ENCODE peak calls at places on chromosomes 11 and 22, in ten cellular contexts. One of them, this sample, is unnamed.

GRCh38 chr11:95429376-95429907 is 198.4 kb upstream of the SESN3 start:
- DNase-seq in A549: no peak
- DNase-seq in body of pancreas: no peak
- DNase-seq in K562: no peak
- DNase-seq in brain microvascular endothelial cell: no peak
- DNase-seq in fibroblast of mammary gland: no peak
- DNase-seq in NB4: no peak
- DNase-seq in pancreas: no peak
- DNase-seq in WERI-Rb-1: no peak
- DNase-seq in SK-N-SH: no peak
- DNase-seq in this sample: no peak

GRCh38 chr22:49768511-49768910 is 59.2 kb downstream of the BRD1 start:
- DNase-seq in A549: no peak
- DNase-seq in body of pancreas: no peak
- DNase-seq in K562: no peak
- DNase-seq in brain microvascular endothelial cell: no peak
- DNase-seq in fibroblast of mammary gland: no peak
- DNase-seq in NB4: no peak
- DNase-seq in pancreas: peak; percentile 41
- DNase-seq in WERI-Rb-1: no peak
- DNase-seq in SK-N-SH: no peak
- DNase-seq in this sample: no peak

GRCh38 chr11:91857194-91857593 is 367.4 kb upstream of the FAT3 start:
- DNase-seq in A549: no peak
- DNase-seq in body of pancreas: no peak
- DNase-seq in K562: no peak
- DNase-seq in brain microvascular endothelial cell: no peak
- DNase-seq in fibroblast of mammary gland: peak; percentile 34
- DNase-seq in NB4: no peak
- DNase-seq in pancreas: no peak
- DNase-seq in WERI-Rb-1: no peak
- DNase-seq in SK-N-SH: no peak
- DNase-seq in this sample: no peak

GRCh38 chr11:1356478-1356960 is 33.2 kb upstream of the BRSK2 start:
- DNase-seq in A549: no peak
- DNase-seq in body of pancreas: no peak
- DNase-seq in K562: no peak
- DNase-seq in brain microvascular endothelial cell: no peak
- DNase-seq in fibroblast of mammary gland: no peak
- DNase-seq in NB4: no peak
- DNase-seq in pancreas: no peak
- DNase-seq in WERI-Rb-1: no peak
- DNase-seq in SK-N-SH: no peak
- DNase-seq in this sample: no peak

GRCh38 chr11:79794484-79795393 is 353.9 kb upstream of the TENM4 start:
- DNase-seq in A549: no peak
- DNase-seq in body of pancreas: no peak
- DNase-seq in K562: no peak
- DNase-seq in brain microvascular endothelial cell: no peak
- DNase-seq in fibroblast of mammary gland: no peak
- DNase-seq in NB4: no peak
- DNase-seq in pancreas: no peak
- DNase-seq in WERI-Rb-1: no peak
- DNase-seq in SK-N-SH: no peak
- DNase-seq in this sample: no peak

GRCh38 chr11:34358666-34359547 is 1.1 kb upstream of the ABTB2 start:
- DNase-seq in A549: peak; percentile 77
- DNase-seq in body of pancreas: peak; percentile 82
- DNase-seq in K562: peak; percentile 64
- DNase-seq in brain microvascular endothelial cell: peak; percentile 74
- DNase-seq in fibroblast of mammary gland: peak; percentile 79
- DNase-seq in NB4: peak; percentile 90
- DNase-seq in pancreas: peak; percentile 80
- DNase-seq in WERI-Rb-1: peak; percentile 75
- DNase-seq in SK-N-SH: peak; percentile 73
- DNase-seq in this sample: peak; percentile 80

GRCh38 chr22:43303751-43304150 is 39.4 kb downstream of the SCUBE1 start:
- DNase-seq in A549: no peak
- DNase-seq in body of pancreas: no peak
- DNase-seq in K562: no peak
- DNase-seq in brain microvascular endothelial cell: no peak
- DNase-seq in fibroblast of mammary gland: no peak
- DNase-seq in NB4: no peak
- DNase-seq in pancreas: no peak
- DNase-seq in WERI-Rb-1: no peak
- DNase-seq in SK-N-SH: no peak
- DNase-seq in this sample: no peak

GRCh38 chr11:80702264-80702663 is 1261.4 kb upstream of the TENM4 start:
- DNase-seq in A549: no peak
- DNase-seq in body of pancreas: no peak
- DNase-seq in K562: no peak
- DNase-seq in brain microvascular endothelial cell: peak; percentile 4
- DNase-seq in fibroblast of mammary gland: peak; percentile 4
- DNase-seq in NB4: no peak
- DNase-seq in pancreas: no peak
- DNase-seq in WERI-Rb-1: no peak
- DNase-seq in SK-N-SH: no peak
- DNase-seq in this sample: no peak

GRCh38 chr11:8338138-8338537 is 74.5 kb upstream of the LMO1 start:
- DNase-seq in A549: peak; percentile 40
- DNase-seq in body of pancreas: peak; percentile 50
- DNase-seq in K562: peak; percentile 74
- DNase-seq in brain microvascular endothelial cell: peak; percentile 52
- DNase-seq in fibroblast of mammary gland: peak; percentile 40
- DNase-seq in NB4: peak; percentile 36
- DNase-seq in pancreas: peak; percentile 87
- DNase-seq in WERI-Rb-1: peak; percentile 73
- DNase-seq in SK-N-SH: peak; percentile 94
- DNase-seq in this sample: peak; percentile 47

GRCh38 chr22:25069758-25070461 is 117.4 kb downstream of the KIAA1671 start:
- DNase-seq in A549: no peak
- DNase-seq in body of pancreas: no peak
- DNase-seq in K562: no peak
- DNase-seq in brain microvascular endothelial cell: no peak
- DNase-seq in fibroblast of mammary gland: no peak
- DNase-seq in NB4: no peak
- DNase-seq in pancreas: no peak
- DNase-seq in WERI-Rb-1: peak; percentile 16
- DNase-seq in SK-N-SH: no peak
- DNase-seq in this sample: no peak

GRCh38 chr11:69587454-69588081 is 53.4 kb upstream of the CCND1 start:
- DNase-seq in A549: peak; percentile 42
- DNase-seq in body of pancreas: no peak
- DNase-seq in K562: no peak
- DNase-seq in brain microvascular endothelial cell: peak; percentile 69
- DNase-seq in fibroblast of mammary gland: peak; percentile 88
- DNase-seq in NB4: no peak
- DNase-seq in pancreas: no peak
- DNase-seq in WERI-Rb-1: no peak
- DNase-seq in SK-N-SH: no peak
- DNase-seq in this sample: no peak

GRCh38 chr22:46693634-46694422 is 44.2 kb downstream of the CERK start:
- DNase-seq in A549: no peak
- DNase-seq in body of pancreas: no peak
- DNase-seq in K562: no peak
- DNase-seq in brain microvascular endothelial cell: no peak
- DNase-seq in fibroblast of mammary gland: no peak
- DNase-seq in NB4: no peak
- DNase-seq in pancreas: no peak
- DNase-seq in WERI-Rb-1: no peak
- DNase-seq in SK-N-SH: no peak
- DNase-seq in this sample: no peak

DNA sequence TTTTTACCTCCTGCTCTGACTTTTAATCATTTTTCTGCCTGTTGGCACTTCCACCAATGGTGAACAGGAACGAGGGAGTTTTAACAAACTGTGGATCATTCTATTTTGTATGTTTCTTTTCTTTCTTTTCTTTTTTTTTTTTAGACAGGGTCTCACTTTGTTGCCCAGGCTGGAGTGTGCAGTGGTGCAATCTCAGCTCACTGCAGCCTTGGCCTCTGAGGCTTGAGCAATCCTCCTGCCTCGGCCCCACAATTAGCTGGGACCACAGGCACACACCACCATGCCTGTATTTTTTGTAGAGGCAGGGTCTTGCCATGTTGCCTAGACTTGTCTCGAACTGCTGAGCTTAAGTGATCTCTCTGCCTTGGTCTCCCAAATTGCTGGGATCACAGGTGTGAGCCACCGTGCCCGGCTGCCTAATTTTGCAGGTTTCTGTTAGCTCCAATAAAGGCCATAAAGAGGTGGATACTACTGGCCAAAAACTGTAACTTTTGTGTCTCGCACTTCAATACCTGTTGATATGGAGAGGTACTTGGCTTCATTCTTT is 59.8 kb downstream of the SLC25A17 start:
- DNase-seq in A549: no peak
- DNase-seq in body of pancreas: no peak
- DNase-seq in K562: no peak
- DNase-seq in brain microvascular endothelial cell: no peak
- DNase-seq in fibroblast of mammary gland: no peak
- DNase-seq in NB4: no peak
- DNase-seq in pancreas: no peak
- DNase-seq in WERI-Rb-1: no peak
- DNase-seq in SK-N-SH: no peak
- DNase-seq in this sample: no peak
- TF ChIP-seq CTCF in A549: no peak
- TF ChIP-seq CTCF in body of pancreas: no peak
- TF ChIP-seq CTCF in K562: no peak
- TF ChIP-seq CTCF in brain microvascular endothelial cell: no peak
- TF ChIP-seq CTCF in fibroblast of mammary gland: no peak
- TF ChIP-seq CTCF in NB4: no peak
- TF ChIP-seq CTCF in pancreas: no peak
- TF ChIP-seq CTCF in WERI-Rb-1: no peak
- TF ChIP-seq CTCF in SK-N-SH: no peak
- TF ChIP-seq CTCF in this sample: no peak

GRCh38 chr11:126138636-126139540 is 72.6 kb downstream of the RPUSD4 start:
- DNase-seq in A549: no peak
- DNase-seq in body of pancreas: no peak
- DNase-seq in K562: no peak
- DNase-seq in brain microvascular endothelial cell: no peak
- DNase-seq in fibroblast of mammary gland: no peak
- DNase-seq in NB4: no peak
- DNase-seq in pancreas: no peak
- DNase-seq in WERI-Rb-1: no peak
- DNase-seq in SK-N-SH: no peak
- DNase-seq in this sample: peak; percentile 33

GRCh38 chr11:126137146-126137545 is 74.3 kb downstream of the RPUSD4 start:
- DNase-seq in A549: no peak
- DNase-seq in body of pancreas: no peak
- DNase-seq in K562: no peak
- DNase-seq in brain microvascular endothelial cell: no peak
- DNase-seq in fibroblast of mammary gland: peak; percentile 65
- DNase-seq in NB4: no peak
- DNase-seq in pancreas: no peak
- DNase-seq in WERI-Rb-1: no peak
- DNase-seq in SK-N-SH: no peak
- DNase-seq in this sample: no peak

GRCh38 chr11:126139541-126140091 is 71.8 kb downstream of the RPUSD4 start:
- DNase-seq in A549: no peak
- DNase-seq in body of pancreas: peak; percentile 38
- DNase-seq in K562: no peak
- DNase-seq in brain microvascular endothelial cell: no peak
- DNase-seq in fibroblast of mammary gland: peak; percentile 72
- DNase-seq in NB4: no peak
- DNase-seq in pancreas: no peak
- DNase-seq in WERI-Rb-1: no peak
- DNase-seq in SK-N-SH: no peak
- DNase-seq in this sample: no peak

GRCh38 chr11:126140932-126141291 is 70.5 kb downstream of the RPUSD4 start:
- DNase-seq in A549: no peak
- DNase-seq in body of pancreas: peak; percentile 47
- DNase-seq in K562: no peak
- DNase-seq in brain microvascular endothelial cell: no peak
- DNase-seq in fibroblast of mammary gland: peak; percentile 85
- DNase-seq in NB4: no peak
- DNase-seq in pancreas: no peak
- DNase-seq in WERI-Rb-1: no peak
- DNase-seq in SK-N-SH: peak; percentile 66
- DNase-seq in this sample: no peak

GRCh38 chr11:126140106-126140931 is 71.1 kb downstream of the RPUSD4 start:
- DNase-seq in A549: no peak
- DNase-seq in body of pancreas: no peak
- DNase-seq in K562: no peak
- DNase-seq in brain microvascular endothelial cell: no peak
- DNase-seq in fibroblast of mammary gland: no peak
- DNase-seq in NB4: no peak
- DNase-seq in pancreas: no peak
- DNase-seq in WERI-Rb-1: no peak
- DNase-seq in SK-N-SH: no peak
- DNase-seq in this sample: no peak
- H3K4me3 ChIP-seq in A549: no peak overlapping the region
- H3K4me3 ChIP-seq in body of pancreas: no peak overlapping the region
- H3K4me3 ChIP-seq in K562: no peak overlapping the region
- H3K4me3 ChIP-seq in brain microvascular endothelial cell: no peak overlapping the region
- H3K4me3 ChIP-seq in fibroblast of mammary gland: no peak overlapping the region
- H3K4me3 ChIP-seq in NB4: no peak overlapping the region
- H3K4me3 ChIP-seq in pancreas: no peak overlapping the region
- H3K4me3 ChIP-seq in WERI-Rb-1: no peak overlapping the region
- H3K4me3 ChIP-seq in SK-N-SH: peak overlapping the region; percentile 43
- H3K4me3 ChIP-seq in this sample: no peak overlapping the region

GRCh38 chr11:6473481-6474422 is at the start of gene TRIM3:
- DNase-seq in A549: peak; percentile 82
- DNase-seq in body of pancreas: peak; percentile 96
- DNase-seq in K562: peak; percentile 99
- DNase-seq in brain microvascular endothelial cell: peak; percentile 85
- DNase-seq in fibroblast of mammary gland: peak; percentile 76
- DNase-seq in NB4: peak; percentile 75
- DNase-seq in pancreas: peak; percentile 98
- DNase-seq in WERI-Rb-1: peak; percentile 95
- DNase-seq in SK-N-SH: peak; percentile 100
- DNase-seq in this sample: peak; percentile 82
- TF ChIP-seq CTCF in A549: peak; percentile 45
- TF ChIP-seq CTCF in body of pancreas: no peak
- TF ChIP-seq CTCF in K562: no peak
- TF ChIP-seq CTCF in brain microvascular endothelial cell: peak; percentile 62
- TF ChIP-seq CTCF in fibroblast of mammary gland: peak; percentile 29
- TF ChIP-seq CTCF in NB4: no peak
- TF ChIP-seq CTCF in pancreas: no peak
- TF ChIP-seq CTCF in WERI-Rb-1: peak; percentile 45
- TF ChIP-seq CTCF in SK-N-SH: peak; percentile 56
- TF ChIP-seq CTCF in this sample: no peak

GRCh38 chr11:15128621-15129020 is 13.9 kb downstream of the INSC start:
- DNase-seq in A549: no peak
- DNase-seq in body of pancreas: no peak
- DNase-seq in K562: no peak
- DNase-seq in brain microvascular endothelial cell: no peak
- DNase-seq in fibroblast of mammary gland: no peak
- DNase-seq in NB4: no peak
- DNase-seq in pancreas: no peak
- DNase-seq in WERI-Rb-1: no peak
- DNase-seq in SK-N-SH: no peak
- DNase-seq in this sample: no peak
- H3K4me3 ChIP-seq in A549: no peak overlapping the region
- H3K4me3 ChIP-seq in body of pancreas: no peak overlapping the region
- H3K4me3 ChIP-seq in K562: no peak overlapping the region
- H3K4me3 ChIP-seq in brain microvascular endothelial cell: no peak overlapping the region
- H3K4me3 ChIP-seq in fibroblast of mammary gland: no peak overlapping the region
- H3K4me3 ChIP-seq in NB4: no peak overlapping the region
- H3K4me3 ChIP-seq in pancreas: no peak overlapping the region
- H3K4me3 ChIP-seq in WERI-Rb-1: no peak overlapping the region
- H3K4me3 ChIP-seq in SK-N-SH: no peak overlapping the region
- H3K4me3 ChIP-seq in this sample: no peak overlapping the region

This sample was measured in GM12865.